ENCODE peak calls at places on chromosome 16, in six cellular contexts. W, O, F, P, E and G are unnamed samples.

GRCh38 chr16:57277586-57277985 is 6.9 kb downstream of the PLLP start:
- DNase-seq in O (peak), W (peak), P (peak), E (peak), F (peak), G (peak)

GRCh38 chr16:30119428-30119827 is 3.6 kb downstream of the MAPK3 start:
- DNase-seq in W (peak), E (no peak), O (peak), P (no peak), F (no peak), G (no peak)

GRCh38 chr16:56019274-56019673 is 144.1 kb upstream of the CES5A start:
- DNase-seq in P (no peak), W (no peak), O (no peak), E (no peak), F (no peak), G (no peak)

GRCh38 chr16:49562228-49562627 is 188.6 kb downstream of the C16orf78 start:
- DNase-seq in F (no peak), W (no peak), E (no peak), P (no peak), O (no peak), G (no peak)

GRCh38 chr16:72400257-72401078 is 228.5 kb upstream of the PMFBP1 start:
- DNase-seq in P (peak), E (peak), F (peak), W (peak), O (peak), G (peak)

GRCh38 chr16:22814330-22815105 is 556 bp downstream of the HS3ST2 start:
- DNase-seq in O (no peak), P (no peak), E (no peak), W (no peak), F (no peak), G (no peak)

GRCh38 chr16:69186642-69187386 is at the start of gene SNTB2:
- DNase-seq in P (peak), W (peak), E (peak), O (peak), F (peak), G (peak)

GRCh38 chr16:68954871-68955635 is 111.7 kb downstream of the TANGO6 start:
- DNase-seq in O (no peak), F (no peak), P (no peak), E (no peak), W (no peak), G (no peak)

GRCh38 chr16:64925166-64925565 is 196.7 kb downstream of the CDH11 start:
- DNase-seq in P (no peak), E (peak), F (no peak), W (no peak), O (no peak), G (peak)

GRCh38 chr16:49564577-49565224 is 191.1 kb downstream of the C16orf78 start:
- DNase-seq in W (peak), O (no peak), F (no peak), E (no peak), P (peak), G (no peak)

GRCh38 chr16:3579776-3580175 is 2.6 kb upstream of the NLRC3 start:
- DNase-seq in W (no peak), E (no peak), O (no peak), F (no peak), P (no peak), G (no peak)

GRCh38 chr16:14249291-14250032 is 178.3 kb downstream of the MRTFB start:
- DNase-seq in P (no peak), O (peak), E (peak), F (peak), W (peak), G (peak)

GRCh38 chr16:19840524-19841110 is 44.0 kb downstream of the GPRC5B start:
- DNase-seq in O (no peak), P (no peak), W (no peak), E (no peak), F (no peak), G (no peak)

GRCh38 chr16:65808735-65809134 is 557.8 kb upstream of the CDH5 start:
- DNase-seq in O (no peak), E (no peak), P (no peak), F (no peak), W (no peak), G (no peak)

GRCh38 chr16:50251375-50252081 is 14.8 kb upstream of the ADCY7 start:
- DNase-seq in O (peak), E (peak), W (peak), F (peak), P (peak), G (peak)

GRCh38 chr16:69880640-69881133 is 70.4 kb upstream of the CLEC18A start:
- DNase-seq in P (peak), E (peak), W (peak), F (no peak), O (peak), G (peak)

GRCh38 chr16:81401035-81401950 is 43.3 kb upstream of the CMIP start:
- DNase-seq in F (peak), P (peak), O (peak), W (peak), E (peak), G (peak)

GRCh38 chr16:28308794-28309535 is 16.6 kb downstream of the SBK1 start:
- DNase-seq in P (no peak), E (no peak), W (no peak), F (no peak), O (no peak), G (no peak)

GRCh38 chr16:84571506-84571905 is 46.4 kb downstream of the COTL1 start:
- DNase-seq in P (no peak), W (no peak), F (no peak), O (no peak), E (no peak), G (no peak)

GRCh38 chr16:19118938-19119431 is 5.2 kb downstream of the ITPRIPL2 start:
- DNase-seq in E (peak), O (peak), F (peak), W (peak), P (peak), G (peak)

GRCh38 chr16:20147091-20147490 is 73.4 kb upstream of the GPR139 start:
- DNase-seq in E (no peak), O (no peak), F (no peak), W (no peak), P (no peak), G (no peak)

GRCh38 chr16:83552193-83552592 is 255.6 kb upstream of the HSBP1 start:
- DNase-seq in P (peak), F (peak), O (peak), E (peak), W (peak), G (no peak)

GRCh38 chr16:88064889-88065746 is 113.9 kb downstream of the BANP start:
- DNase-seq in F (no peak), W (peak), O (no peak), E (no peak), P (no peak), G (peak)

GRCh38 chr16:50771366-50771765 is 29.5 kb downstream of the CYLD start:
- DNase-seq in E (peak), O (peak), F (peak), W (peak), P (peak), G (peak)

GRCh38 chr16:11315499-11315898 is 29.8 kb upstream of the RMI2 start:
- DNase-seq in W (peak), E (peak), F (peak), P (peak), O (peak), G (no peak)

GRCh38 chr16:67430504-67431076 is 331 bp upstream of the HSD11B2 start:
- DNase-seq in O (no peak), W (peak), P (no peak), E (no peak), F (peak), G (no peak)

GRCh38 chr16:67431805-67432476 is 1.0 kb downstream of the HSD11B2 start:
- DNase-seq in O (no peak), P (no peak), E (no peak), W (no peak), F (no peak), G (no peak)

GRCh38 chr16:67433131-67433719 is 2.3 kb downstream of the HSD11B2 start:
- DNase-seq in F (no peak), O (no peak), W (no peak), P (no peak), E (no peak), G (no peak)

GRCh38 chr16:67431077-67431804 is at the start of gene HSD11B2:
- DNase-seq in P (peak), W (peak), F (peak), O (peak), E (peak), G (peak)

GRCh38 chr16:67432491-67432890 is 1.6 kb downstream of the HSD11B2 start:
- DNase-seq in F (no peak), O (no peak), E (no peak), W (no peak), P (no peak), G (no peak)
- H3K9ac ChIP-seq in F (no peak), O (no peak), E (no peak), W (no peak), P (no peak), G (no peak)

GRCh38 chr16:21300309-21301167 is 22.4 kb upstream of the CRYM start:
- DNase-seq in O (peak), W (peak), P (peak), E (peak), F (peak), G (peak)

GRCh38 chr16:21301895-21302291 is 23.8 kb upstream of the CRYM start:
- DNase-seq in P (no peak), F (peak), W (no peak), O (peak), E (peak), G (no peak)

GRCh38 chr16:21302454-21302853 is 24.4 kb upstream of the CRYM start:
- DNase-seq in P (no peak), W (peak), O (peak), F (no peak), E (peak), G (peak)

GRCh38 chr16:21302898-21303528 is 24.9 kb upstream of the CRYM start:
- DNase-seq in O (peak), F (peak), W (peak), P (peak), E (peak), G (peak)

GRCh38 chr16:21301168-21301894 is 23.2 kb upstream of the CRYM start:
- DNase-seq in F (peak), O (peak), W (peak), P (peak), E (peak), G (peak)
- H3K9ac ChIP-seq in F (peak), O (peak), W (peak), P (peak), E (peak), G (peak)

GRCh38 chr16:12900599-12901203 is 697 bp upstream of the SHISA9 start:
- DNase-seq in W (no peak), P (no peak), O (no peak), F (no peak), E (no peak), G (no peak)
- H3K9ac ChIP-seq in W (no peak), P (no peak), O (no peak), F (no peak), E (no peak), G (no peak)

DNA sequence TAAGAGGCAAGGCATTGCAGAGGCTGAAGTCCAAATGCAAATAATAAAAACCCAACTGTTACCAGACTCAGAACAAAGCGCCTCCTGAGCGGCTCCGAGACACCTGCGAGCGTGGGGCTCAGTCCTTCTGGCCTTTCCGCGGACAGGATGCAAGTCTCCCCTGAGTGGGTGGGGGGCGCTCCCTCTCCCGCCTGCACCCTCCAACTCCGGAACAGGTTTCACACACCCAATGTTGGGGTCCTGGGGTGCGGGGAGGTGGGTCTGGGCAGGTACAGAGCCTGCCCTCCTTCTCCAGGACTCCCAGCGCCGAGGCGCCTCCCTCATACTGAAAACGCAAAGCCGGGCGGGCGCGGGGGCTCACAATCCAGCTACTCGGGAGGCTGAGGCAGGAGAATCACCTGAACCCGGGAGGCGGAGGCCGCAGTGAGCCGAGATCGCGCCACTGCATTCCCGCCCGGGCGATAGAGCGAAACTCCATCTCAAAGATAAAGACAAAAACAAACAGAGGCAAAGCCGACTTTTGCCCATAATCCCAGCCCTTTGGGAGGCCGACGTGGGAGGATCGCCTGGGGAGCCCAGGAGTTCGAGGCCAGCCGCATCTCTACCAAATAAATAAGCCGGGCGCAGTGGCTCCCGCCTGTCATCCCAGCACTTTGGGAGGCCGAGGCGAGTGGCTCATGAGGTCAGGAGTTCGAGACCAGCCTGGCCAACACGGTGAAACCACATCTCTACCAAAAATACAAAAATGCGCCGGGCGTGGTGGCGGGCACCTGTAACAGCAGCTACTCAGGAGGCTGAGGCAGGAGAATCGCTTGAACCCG is 893 bp downstream of the GINS2 start:
- DNase-seq in P (no peak), W (no peak), F (no peak), O (no peak), E (no peak), G (no peak)
- H3K9ac ChIP-seq in P (peak), W (peak), F (peak), O (peak), E (no peak), G (no peak)

DNA sequence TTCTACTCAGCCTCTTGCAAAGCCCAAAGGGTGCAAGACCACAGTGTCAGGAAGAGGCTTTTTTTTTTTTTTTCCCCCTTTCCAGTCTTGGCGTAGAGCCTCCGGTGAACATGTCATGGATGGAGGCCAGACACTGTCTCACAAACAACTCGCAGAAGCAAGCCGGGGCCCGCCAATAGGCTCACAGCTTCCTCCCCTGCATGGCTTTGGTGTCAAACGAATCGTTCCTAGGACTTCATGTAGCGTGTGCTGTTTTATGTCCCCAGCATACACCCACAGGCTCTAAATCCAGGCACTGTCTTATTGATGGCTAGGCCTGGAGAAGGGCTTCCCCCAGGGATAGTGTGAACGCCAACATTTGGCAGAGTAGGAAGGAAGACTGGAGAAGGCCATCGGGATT is 457.7 kb upstream of the MAF start:
- DNase-seq in F (no peak), O (no peak), W (no peak), P (no peak), E (peak), G (no peak)
- H3K9ac ChIP-seq in F (no peak), O (no peak), W (no peak), P (no peak), E (no peak), G (peak)

DNA sequence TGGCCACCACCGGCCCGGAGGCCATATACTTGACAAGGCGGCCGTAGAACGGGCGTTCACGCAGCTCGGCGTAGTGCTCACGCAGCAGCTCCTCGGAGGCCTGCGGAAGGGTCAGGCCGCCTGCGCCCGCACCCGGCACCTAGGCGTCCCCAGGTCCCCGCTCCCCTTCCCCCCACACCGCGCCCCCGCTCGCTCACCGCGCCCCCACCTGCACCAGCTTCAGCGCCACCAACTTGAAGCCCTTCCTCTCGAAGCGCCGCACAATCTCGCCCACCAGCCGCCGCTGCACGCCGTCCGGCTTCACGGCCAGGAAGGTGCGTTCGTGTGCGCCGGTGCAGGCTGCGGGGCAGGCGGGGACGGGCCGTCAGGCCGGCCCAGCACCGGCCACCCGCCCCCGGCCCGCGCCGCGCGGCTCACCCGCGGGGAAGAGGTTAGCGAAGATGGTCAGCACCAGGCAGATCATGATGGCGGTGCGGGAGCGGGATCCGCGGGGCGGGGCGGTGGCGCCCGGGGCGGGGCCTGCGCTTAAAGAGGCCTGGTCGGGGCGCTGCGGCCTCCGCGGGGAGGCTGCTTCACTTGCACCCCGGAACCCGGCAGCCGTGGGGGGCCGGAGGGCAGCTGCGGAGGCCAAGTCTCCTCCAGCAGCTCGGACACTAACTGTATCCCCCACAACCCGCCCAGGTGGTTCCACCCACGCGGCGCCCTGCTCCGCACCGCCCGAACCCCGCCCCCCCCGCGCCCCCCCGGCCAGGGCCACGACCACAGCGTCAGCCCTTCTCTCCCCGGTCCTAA is at the start of gene NME3:
- DNase-seq in P (peak), O (peak), F (peak), W (peak), E (peak), G (peak)
- H3K9ac ChIP-seq in P (peak), O (peak), F (peak), W (peak), E (peak), G (peak)